ENCODE peak calls at places on chromosome 3, in five cellular contexts. One of them, this sample, is unnamed.

GRCh38 chr3:11603628-11604027 is 40.1 kb downstream of the VGLL4 start:
- DNase-seq in stimulated activated CD4-positive, alpha-beta T cell treated with anti-CD3 and anti-CD28 coated beads, Interleukin-2, amount 100 ng/mL, for 48 hours: no peak
- DNase-seq in body of pancreas: peak
- DNase-seq in H54: no peak
- DNase-seq in lung: no peak
- DNase-seq in this sample: no peak

GRCh38 chr3:58029842-58030584 is 21.8 kb downstream of the FLNB start:
- DNase-seq in stimulated activated CD4-positive, alpha-beta T cell treated with anti-CD3 and anti-CD28 coated beads, Interleukin-2, amount 100 ng/mL, for 48 hours: no peak
- DNase-seq in body of pancreas: no peak
- DNase-seq in H54: no peak
- DNase-seq in lung: no peak
- DNase-seq in this sample: no peak

GRCh38 chr3:61560452-61561373 is 658 bp upstream of the PTPRG start:
- DNase-seq in stimulated activated CD4-positive, alpha-beta T cell treated with anti-CD3 and anti-CD28 coated beads, Interleukin-2, amount 100 ng/mL, for 48 hours: no peak
- DNase-seq in body of pancreas: peak
- DNase-seq in H54: peak
- DNase-seq in lung: peak
- DNase-seq in this sample: peak

GRCh38 chr3:124246949-124247348 is 255.0 kb upstream of the ROPN1 start:
- DNase-seq in stimulated activated CD4-positive, alpha-beta T cell treated with anti-CD3 and anti-CD28 coated beads, Interleukin-2, amount 100 ng/mL, for 48 hours: no peak
- DNase-seq in body of pancreas: peak
- DNase-seq in H54: no peak
- DNase-seq in lung: no peak
- DNase-seq in this sample: no peak

GRCh38 chr3:193736616-193737015 is 143.6 kb downstream of the OPA1 start:
- DNase-seq in stimulated activated CD4-positive, alpha-beta T cell treated with anti-CD3 and anti-CD28 coated beads, Interleukin-2, amount 100 ng/mL, for 48 hours: no peak
- DNase-seq in body of pancreas: no peak
- DNase-seq in H54: no peak
- DNase-seq in lung: no peak
- DNase-seq in this sample: no peak

GRCh38 chr3:35422826-35423601 is 216.3 kb upstream of the ARPP21 start:
- DNase-seq in stimulated activated CD4-positive, alpha-beta T cell treated with anti-CD3 and anti-CD28 coated beads, Interleukin-2, amount 100 ng/mL, for 48 hours: no peak
- DNase-seq in body of pancreas: no peak
- DNase-seq in H54: no peak
- DNase-seq in lung: no peak
- DNase-seq in this sample: no peak

GRCh38 chr3:93973160-93974126 is at the start of gene PROS1:
- DNase-seq in stimulated activated CD4-positive, alpha-beta T cell treated with anti-CD3 and anti-CD28 coated beads, Interleukin-2, amount 100 ng/mL, for 48 hours: peak
- DNase-seq in body of pancreas: peak
- DNase-seq in H54: peak
- DNase-seq in lung: peak
- DNase-seq in this sample: peak

GRCh38 chr3:120425877-120426276 is 24.9 kb downstream of the FSTL1 start:
- DNase-seq in stimulated activated CD4-positive, alpha-beta T cell treated with anti-CD3 and anti-CD28 coated beads, Interleukin-2, amount 100 ng/mL, for 48 hours: no peak
- DNase-seq in body of pancreas: peak
- DNase-seq in H54: no peak
- DNase-seq in lung: no peak
- DNase-seq in this sample: no peak

GRCh38 chr3:138323971-138324370 is 5.7 kb downstream of the NME9 start:
- DNase-seq in stimulated activated CD4-positive, alpha-beta T cell treated with anti-CD3 and anti-CD28 coated beads, Interleukin-2, amount 100 ng/mL, for 48 hours: no peak
- DNase-seq in body of pancreas: no peak
- DNase-seq in H54: no peak
- DNase-seq in lung: no peak
- DNase-seq in this sample: no peak

GRCh38 chr3:39327746-39328349 is 1.7 kb upstream of the CCR8 start:
- DNase-seq in stimulated activated CD4-positive, alpha-beta T cell treated with anti-CD3 and anti-CD28 coated beads, Interleukin-2, amount 100 ng/mL, for 48 hours: no peak
- DNase-seq in body of pancreas: no peak
- DNase-seq in H54: no peak
- DNase-seq in lung: no peak
- DNase-seq in this sample: no peak

GRCh38 chr3:51718547-51719412 is 11.9 kb downstream of the GRM2 start:
- DNase-seq in stimulated activated CD4-positive, alpha-beta T cell treated with anti-CD3 and anti-CD28 coated beads, Interleukin-2, amount 100 ng/mL, for 48 hours: peak
- DNase-seq in body of pancreas: peak
- DNase-seq in H54: peak
- DNase-seq in lung: no peak
- DNase-seq in this sample: peak

GRCh38 chr3:61841111-61841845 is 279.9 kb downstream of the PTPRG start:
- DNase-seq in stimulated activated CD4-positive, alpha-beta T cell treated with anti-CD3 and anti-CD28 coated beads, Interleukin-2, amount 100 ng/mL, for 48 hours: no peak
- DNase-seq in body of pancreas: no peak
- DNase-seq in H54: no peak
- DNase-seq in lung: no peak
- DNase-seq in this sample: no peak

GRCh38 chr3:39126532-39127071 is 19.1 kb downstream of the TTC21A start:
- DNase-seq in stimulated activated CD4-positive, alpha-beta T cell treated with anti-CD3 and anti-CD28 coated beads, Interleukin-2, amount 100 ng/mL, for 48 hours: no peak
- DNase-seq in body of pancreas: peak
- DNase-seq in H54: no peak
- DNase-seq in lung: no peak
- DNase-seq in this sample: no peak

GRCh38 chr3:32337501-32337900 is 54.2 kb upstream of the CMTM7 start:
- DNase-seq in stimulated activated CD4-positive, alpha-beta T cell treated with anti-CD3 and anti-CD28 coated beads, Interleukin-2, amount 100 ng/mL, for 48 hours: no peak
- DNase-seq in body of pancreas: no peak
- DNase-seq in H54: no peak
- DNase-seq in lung: no peak
- DNase-seq in this sample: no peak

GRCh38 chr3:120071259-120071658 is 23.0 kb downstream of the GSK3B start:
- DNase-seq in stimulated activated CD4-positive, alpha-beta T cell treated with anti-CD3 and anti-CD28 coated beads, Interleukin-2, amount 100 ng/mL, for 48 hours: no peak
- DNase-seq in body of pancreas: no peak
- DNase-seq in H54: no peak
- DNase-seq in lung: no peak
- DNase-seq in this sample: no peak

GRCh38 chr3:120095226-120096165 is 1.2 kb upstream of the GSK3B start:
- DNase-seq in stimulated activated CD4-positive, alpha-beta T cell treated with anti-CD3 and anti-CD28 coated beads, Interleukin-2, amount 100 ng/mL, for 48 hours: peak
- DNase-seq in body of pancreas: peak
- DNase-seq in H54: peak
- DNase-seq in lung: peak
- DNase-seq in this sample: peak

GRCh38 chr3:184371570-184372018 is 6.4 kb downstream of the THPO start:
- DNase-seq in stimulated activated CD4-positive, alpha-beta T cell treated with anti-CD3 and anti-CD28 coated beads, Interleukin-2, amount 100 ng/mL, for 48 hours: peak
- DNase-seq in body of pancreas: peak
- DNase-seq in H54: peak
- DNase-seq in lung: peak
- DNase-seq in this sample: no peak

GRCh38 chr3:188067932-188068331 is 86.0 kb upstream of the LPP start:
- DNase-seq in stimulated activated CD4-positive, alpha-beta T cell treated with anti-CD3 and anti-CD28 coated beads, Interleukin-2, amount 100 ng/mL, for 48 hours: no peak
- DNase-seq in body of pancreas: no peak
- DNase-seq in H54: peak
- DNase-seq in lung: no peak
- DNase-seq in this sample: no peak

GRCh38 chr3:188486952-188487351 is 333.0 kb downstream of the LPP start:
- DNase-seq in stimulated activated CD4-positive, alpha-beta T cell treated with anti-CD3 and anti-CD28 coated beads, Interleukin-2, amount 100 ng/mL, for 48 hours: no peak
- DNase-seq in body of pancreas: no peak
- DNase-seq in H54: no peak
- DNase-seq in lung: no peak
- DNase-seq in this sample: no peak

GRCh38 chr3:50340404-50341329 is at the start of gene RASSF1:
- DNase-seq in stimulated activated CD4-positive, alpha-beta T cell treated with anti-CD3 and anti-CD28 coated beads, Interleukin-2, amount 100 ng/mL, for 48 hours: peak
- DNase-seq in body of pancreas: peak
- DNase-seq in H54: no peak
- DNase-seq in lung: peak
- DNase-seq in this sample: no peak

GRCh38 chr3:132789959-132790358 is 67.8 kb upstream of the NPHP3 start:
- DNase-seq in stimulated activated CD4-positive, alpha-beta T cell treated with anti-CD3 and anti-CD28 coated beads, Interleukin-2, amount 100 ng/mL, for 48 hours: no peak
- DNase-seq in body of pancreas: no peak
- DNase-seq in H54: no peak
- DNase-seq in lung: no peak
- DNase-seq in this sample: no peak

GRCh38 chr3:11570789-11571495 is 72.8 kb downstream of the VGLL4 start:
- DNase-seq in stimulated activated CD4-positive, alpha-beta T cell treated with anti-CD3 and anti-CD28 coated beads, Interleukin-2, amount 100 ng/mL, for 48 hours: no peak
- DNase-seq in body of pancreas: no peak
- DNase-seq in H54: peak
- DNase-seq in lung: no peak
- DNase-seq in this sample: no peak

GRCh38 chr3:134885877-134886621 is 91.0 kb downstream of the EPHB1 start:
- DNase-seq in stimulated activated CD4-positive, alpha-beta T cell treated with anti-CD3 and anti-CD28 coated beads, Interleukin-2, amount 100 ng/mL, for 48 hours: no peak
- DNase-seq in body of pancreas: no peak
- DNase-seq in H54: no peak
- DNase-seq in lung: no peak
- DNase-seq in this sample: no peak

GRCh38 chr3:60755094-60755493 is 496.2 kb downstream of the FHIT start:
- DNase-seq in stimulated activated CD4-positive, alpha-beta T cell treated with anti-CD3 and anti-CD28 coated beads, Interleukin-2, amount 100 ng/mL, for 48 hours: no peak
- DNase-seq in body of pancreas: no peak
- DNase-seq in H54: no peak
- DNase-seq in lung: no peak
- DNase-seq in this sample: no peak

GRCh38 chr3:151135548-151136337 is 50.3 kb downstream of the MED12L start:
- DNase-seq in stimulated activated CD4-positive, alpha-beta T cell treated with anti-CD3 and anti-CD28 coated beads, Interleukin-2, amount 100 ng/mL, for 48 hours: peak
- DNase-seq in body of pancreas: peak
- DNase-seq in H54: no peak
- DNase-seq in lung: peak
- DNase-seq in this sample: no peak

GRCh38 chr3:128914966-128915645 is 35.7 kb downstream of the ACAD9 start:
- DNase-seq in stimulated activated CD4-positive, alpha-beta T cell treated with anti-CD3 and anti-CD28 coated beads, Interleukin-2, amount 100 ng/mL, for 48 hours: no peak
- DNase-seq in body of pancreas: no peak
- DNase-seq in H54: no peak
- DNase-seq in lung: no peak
- DNase-seq in this sample: no peak

GRCh38 chr3:11530153-11530721 is 113.5 kb downstream of the VGLL4 start:
- DNase-seq in stimulated activated CD4-positive, alpha-beta T cell treated with anti-CD3 and anti-CD28 coated beads, Interleukin-2, amount 100 ng/mL, for 48 hours: no peak
- DNase-seq in body of pancreas: no peak
- DNase-seq in H54: peak
- DNase-seq in lung: no peak
- DNase-seq in this sample: no peak

GRCh38 chr3:156307704-156308103 is 187.3 kb downstream of the KCNAB1 start:
- DNase-seq in stimulated activated CD4-positive, alpha-beta T cell treated with anti-CD3 and anti-CD28 coated beads, Interleukin-2, amount 100 ng/mL, for 48 hours: no peak
- DNase-seq in body of pancreas: peak
- DNase-seq in H54: peak
- DNase-seq in lung: peak
- DNase-seq in this sample: no peak

GRCh38 chr3:58093573-58094195 is 85.5 kb downstream of the FLNB start:
- DNase-seq in stimulated activated CD4-positive, alpha-beta T cell treated with anti-CD3 and anti-CD28 coated beads, Interleukin-2, amount 100 ng/mL, for 48 hours: no peak
- DNase-seq in body of pancreas: no peak
- DNase-seq in H54: peak
- DNase-seq in lung: no peak
- DNase-seq in this sample: no peak

This sample was measured in NCI-H1048.